ENCODE peak calls at places on chromosomes 13 and 19, in nine cellular contexts. I is NCI-H345, B is KG1, V is GM04504, P is heart left ventricle, K is T-cell, U is RPMI8226, S is ELF-1, E is neuronal stem cell. C is an unnamed sample.

GRCh38 chr13:87498681-87499080 is 172.5 kb upstream of the SLITRK5 start:
- DNase-seq in V (no peak), I (no peak), K (no peak), U (peak), B (no peak), S (no peak), P (no peak), E (peak), C (no peak)

GRCh38 chr13:40774672-40775071 is 3.7 kb upstream of the MRPS31 start:
- DNase-seq in K (no peak), P (no peak), E (no peak), U (no peak), V (no peak), S (no peak), B (no peak), I (no peak), C (no peak)

GRCh38 chr19:55014714-55015113 is 23.4 kb downstream of the GP6 start:
- DNase-seq in B (no peak), P (no peak), K (peak), E (no peak), I (peak), V (no peak), U (no peak), S (no peak), C (no peak)

GRCh38 chr13:76271728-76272232 is 614.4 kb downstream of the KCTD12 start:
- DNase-seq in P (no peak), B (no peak), E (no peak), U (no peak), V (no peak), K (no peak), S (peak), I (no peak), C (no peak)

GRCh38 chr19:13459351-13459750 is 46.9 kb downstream of the CACNA1A start:
- DNase-seq in B (no peak), U (no peak), I (peak), E (peak), S (peak), K (no peak), V (no peak), P (no peak), C (peak)

GRCh38 chr13:27536361-27537101 is 83.8 kb downstream of the LNX2 start:
- DNase-seq in E (no peak), K (no peak), B (no peak), I (peak), S (no peak), V (no peak), U (no peak), P (no peak), C (no peak)

GRCh38 chr19:14526423-14526822 is 3.0 kb upstream of the TECR start:
- DNase-seq in V (no peak), I (no peak), U (no peak), K (no peak), S (no peak), P (no peak), B (no peak), E (no peak), C (no peak)

GRCh38 chr19:14349426-14349825 is 31.8 kb upstream of the ADGRE5 start:
- DNase-seq in B (no peak), P (no peak), V (no peak), I (no peak), E (no peak), K (no peak), S (no peak), U (peak), C (no peak)